ENCODE peak calls at places on chromosomes 13 and 19, in seven cellular contexts. I, O, E, F, D, U and X are unnamed samples.

GRCh38 chr13:33756929-33757328 is 61.0 kb upstream of the RFC3 start:
- DNase-seq in I (no peak), O (no peak), E (no peak), F (no peak), D (no peak), U (no peak), X (no peak)

GRCh38 chr19:9914315-9915207 is 21.8 kb downstream of the OLFM2 start:
- DNase-seq in I (peak; percentile 92), O (peak; percentile 53), E (no peak), F (peak; percentile 88), D (peak; percentile 67), U (peak; percentile 86), X (peak; percentile 62)

GRCh38 chr19:9000933-9001332 is 9.3 kb downstream of the MUC16 start:
- DNase-seq in I (no peak), O (no peak), E (no peak), F (no peak), D (no peak), U (no peak), X (no peak)

GRCh38 chr13:97275265-97275664 is 53.1 kb downstream of the MBNL2 start:
- DNase-seq in I (no peak), O (no peak), E (no peak), F (peak; percentile 93), D (no peak), U (no peak), X (no peak)

GRCh38 chr13:74450525-74450845 is 316.3 kb upstream of the KLF12 start:
- DNase-seq in I (no peak), O (no peak), E (no peak), F (no peak), D (no peak), U (no peak), X (no peak)

GRCh38 chr13:40101708-40102359 is 446.4 kb downstream of the COG6 start:
- DNase-seq in I (no peak), O (no peak), E (no peak), F (no peak), D (no peak), U (no peak), X (no peak)

GRCh38 chr13:113837554-113838355 is 26.1 kb downstream of the GAS6 start:
- DNase-seq in I (no peak), O (peak; percentile 67), E (peak; percentile 98), F (peak; percentile 92), D (peak; percentile 89), U (no peak), X (peak; percentile 95)

GRCh38 chr19:33286899-33287298 is 15.4 kb downstream of the CEBPA start:
- DNase-seq in I (no peak), O (no peak), E (no peak), F (no peak), D (no peak), U (no peak), X (no peak)

GRCh38 chr13:26653310-26653709 is 95.8 kb downstream of the WASF3 start:
- DNase-seq in I (no peak), O (no peak), E (no peak), F (no peak), D (no peak), U (no peak), X (no peak)

GRCh38 chr19:50664204-50664603 is 15.0 kb downstream of the C19orf81 start:
- DNase-seq in I (no peak), O (no peak), E (no peak), F (no peak), D (no peak), U (no peak), X (no peak)

DNA sequence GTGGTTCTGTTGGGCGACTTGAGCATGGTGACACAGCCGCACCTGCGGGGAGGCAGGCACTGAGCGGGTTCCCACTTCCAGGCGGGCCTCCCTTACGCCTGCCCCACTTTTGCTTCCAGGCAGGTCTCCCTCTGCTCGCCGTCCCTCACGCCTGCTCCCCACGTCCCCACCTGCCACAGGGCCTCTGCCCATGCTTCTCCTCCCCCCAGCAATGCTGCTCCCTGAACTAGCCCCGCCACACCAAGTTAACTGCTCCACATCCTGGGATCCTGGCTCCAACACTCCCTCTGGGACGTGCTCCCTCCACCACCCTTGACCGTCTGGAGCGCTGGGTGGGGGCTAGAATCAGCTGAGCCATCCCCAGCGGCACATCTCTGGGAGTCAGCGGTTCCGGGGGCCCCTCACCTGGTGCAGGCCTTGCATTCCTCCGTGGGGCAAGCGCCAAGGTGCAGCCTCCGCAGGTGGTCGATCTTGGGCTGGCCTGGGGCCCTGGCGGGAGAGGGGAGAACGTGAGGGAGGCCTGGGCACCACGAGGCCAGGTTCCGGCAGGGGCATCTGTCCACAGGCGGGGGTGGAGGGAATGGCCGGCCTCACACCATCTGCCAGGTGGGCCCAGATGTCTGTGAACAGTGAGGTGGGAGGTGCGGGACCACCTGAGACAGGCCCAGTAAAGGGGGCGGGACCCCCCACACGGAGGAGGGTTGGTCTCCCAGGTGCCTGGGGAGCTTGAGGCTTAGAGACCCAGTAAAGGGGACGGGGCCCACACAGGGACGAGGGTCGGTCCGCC is 9.2 kb downstream of the CFD start:
- DNase-seq in I (no peak), O (no peak), E (no peak), F (no peak), D (no peak), U (no peak), X (no peak)
- H3K27ac ChIP-seq in I (no peak overlapping the region), O (peak overlapping the region; percentile 79), E (peak overlapping the region; percentile 87), F (peak overlapping the region; percentile 36), D (peak overlapping the region; percentile 93), U (no peak overlapping the region), X (peak overlapping the region; percentile 74)

GRCh38 chr13:36297600-36298338 is at the start of gene CCDC169:
- DNase-seq in I (peak; percentile 96), O (no peak), E (no peak), F (peak; percentile 85), D (peak; percentile 68), U (peak; percentile 90), X (peak; percentile 83)

GRCh38 chr13:36302289-36302688 is 4.7 kb upstream of the CCDC169 start:
- DNase-seq in I (no peak), O (no peak), E (no peak), F (no peak), D (no peak), U (no peak), X (peak; percentile 15)

GRCh38 chr13:36294061-36294460 is 3.6 kb downstream of the CCDC169 start:
- DNase-seq in I (no peak), O (no peak), E (no peak), F (no peak), D (no peak), U (no peak), X (peak; percentile 65)

GRCh38 chr13:36297259-36297599 is 385 bp downstream of the CCDC169 start:
- DNase-seq in I (no peak), O (no peak), E (peak; percentile 90), F (no peak), D (no peak), U (no peak), X (peak; percentile 39)

GRCh38 chr13:36298535-36299068 is 988 bp upstream of the CCDC169 start:
- DNase-seq in I (peak; percentile 90), O (no peak), E (no peak), F (peak; percentile 13), D (no peak), U (no peak), X (no peak)
- TF ChIP-seq POLR2AphosphoS5 in I (peak; percentile 58), O (no peak), E (no peak), F (no peak), D (no peak), U (no peak), X (no peak)

GRCh38 chr19:2027361-2027760 is 11.8 kb upstream of the BTBD2 start:
- DNase-seq in I (no peak), O (no peak), E (no peak), F (no peak), D (no peak), U (no peak), X (no peak)
- H3K27ac ChIP-seq in I (no peak overlapping the region), O (no peak overlapping the region), E (peak overlapping the region; percentile 70), F (no peak overlapping the region), D (peak overlapping the region; percentile 72), U (no peak overlapping the region), X (peak overlapping the region; percentile 16)

GRCh38 chr19:40403262-40403984 is 9.8 kb downstream of the PRX start:
- DNase-seq in I (peak; percentile 99), O (peak; percentile 86), E (no peak), F (peak; percentile 90), D (peak; percentile 93), U (peak; percentile 95), X (peak; percentile 72)
- TF ChIP-seq POLR2AphosphoS5 in I (peak; percentile 39), O (peak; percentile 21), E (peak; percentile 92), F (no peak), D (no peak), U (peak; percentile 81), X (no peak)

DNA sequence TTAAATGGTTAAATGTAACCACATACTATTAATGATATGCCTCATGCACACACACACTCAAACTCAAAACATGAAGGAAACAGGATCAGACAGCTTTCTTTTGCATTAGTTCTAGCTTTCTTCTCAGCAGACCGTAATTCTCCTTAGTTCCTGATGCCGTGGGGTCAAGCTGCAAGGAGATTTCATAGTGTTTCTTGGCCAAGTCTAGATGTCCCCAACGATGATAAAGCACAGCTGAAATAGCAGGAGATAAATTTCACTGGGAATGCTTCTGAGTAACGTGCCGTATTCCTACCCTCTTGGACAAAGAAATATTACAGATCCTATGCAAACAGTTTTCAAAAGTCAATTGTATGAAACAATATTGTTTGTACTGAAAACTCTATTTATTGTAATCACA is 16.3 kb upstream of the GGACT start:
- DNase-seq in I (no peak), O (no peak), E (no peak), F (peak; percentile 12), D (no peak), U (no peak), X (no peak)
- H3K27ac ChIP-seq in I (no peak overlapping the region), O (no peak overlapping the region), E (no peak overlapping the region), F (no peak overlapping the region), D (no peak overlapping the region), U (no peak overlapping the region), X (no peak overlapping the region)